ENCODE peak calls at places on chromosomes 1 and 21, in four cellular contexts. M is CD8-positive, alpha-beta T cell; O is kidney; I is fibroblast of lung. E is an unnamed sample.

GRCh38 chr1:99239690-99240089 is 24.6 kb upstream of the PLPPR4 start:
- DNase-seq in I (no peak), O (no peak), M (no peak), E (peak)

GRCh38 chr21:42026072-42026415 is 15.9 kb upstream of the ZBTB21 start:
- DNase-seq in I (no peak), O (no peak), M (no peak), E (no peak)

GRCh38 chr1:38396606-38397005 is 350.0 kb upstream of the POU3F1 start:
- DNase-seq in M (no peak), O (no peak), I (no peak), E (no peak)

GRCh38 chr1:201706109-201706508 is 122.8 kb upstream of the IPO9 start:
- DNase-seq in O (no peak), M (no peak), I (no peak), E (no peak)

GRCh38 chr1:4915159-4915558 is 260.8 kb downstream of the AJAP1 start:
- DNase-seq in I (no peak), M (no peak), O (no peak), E (no peak)

GRCh38 chr1:11738783-11739182 is 2.8 kb downstream of the AGTRAP start:
- DNase-seq in I (no peak), O (no peak), M (no peak), E (no peak)

GRCh38 chr1:57018119-57018518 is 52.3 kb upstream of the C8B start:
- DNase-seq in O (no peak), I (no peak), M (no peak), E (no peak)

GRCh38 chr1:172466795-172467407 is 23.0 kb upstream of the PIGC start:
- DNase-seq in O (no peak), M (no peak), I (no peak), E (no peak)